ENCODE peak calls at places on chromosomes 4 and X, in four cellular contexts. One of them, this sample, is unnamed.

GRCh38 chr4:74394476-74395136 is 29.7 kb downstream of the EREG start:
- DNase-seq in activated CD4-positive, alpha-beta T cell treated with anti-CD3 and anti-CD28 coated beads for 24 hours: no peak
- DNase-seq in myocyte: peak
- DNase-seq in stimulated activated CD4-positive, alpha-beta T cell treated with anti-CD3 and anti-CD28 coated beads, TNF-alpha, amount 100 ng/mL, for 1 hour: no peak
- DNase-seq in this sample: no peak

GRCh38 chr4:66633472-66633871 is 911.8 kb downstream of the CENPC start:
- DNase-seq in activated CD4-positive, alpha-beta T cell treated with anti-CD3 and anti-CD28 coated beads for 24 hours: no peak
- DNase-seq in myocyte: no peak
- DNase-seq in stimulated activated CD4-positive, alpha-beta T cell treated with anti-CD3 and anti-CD28 coated beads, TNF-alpha, amount 100 ng/mL, for 1 hour: no peak
- DNase-seq in this sample: no peak

GRCh38 chr4:124887738-124888137 is 175.2 kb upstream of the ANKRD50 start:
- DNase-seq in activated CD4-positive, alpha-beta T cell treated with anti-CD3 and anti-CD28 coated beads for 24 hours: no peak
- DNase-seq in myocyte: no peak
- DNase-seq in stimulated activated CD4-positive, alpha-beta T cell treated with anti-CD3 and anti-CD28 coated beads, TNF-alpha, amount 100 ng/mL, for 1 hour: no peak
- DNase-seq in this sample: no peak

GRCh38 chrX:116204947-116205346 is 34.4 kb downstream of the AGTR2 start:
- DNase-seq in activated CD4-positive, alpha-beta T cell treated with anti-CD3 and anti-CD28 coated beads for 24 hours: no peak
- DNase-seq in myocyte: no peak
- DNase-seq in stimulated activated CD4-positive, alpha-beta T cell treated with anti-CD3 and anti-CD28 coated beads, TNF-alpha, amount 100 ng/mL, for 1 hour: no peak
- DNase-seq in this sample: no peak

GRCh38 chrX:100687546-100687945 is 43.5 kb downstream of the SRPX2 start:
- DNase-seq in activated CD4-positive, alpha-beta T cell treated with anti-CD3 and anti-CD28 coated beads for 24 hours: no peak
- DNase-seq in myocyte: no peak
- DNase-seq in stimulated activated CD4-positive, alpha-beta T cell treated with anti-CD3 and anti-CD28 coated beads, TNF-alpha, amount 100 ng/mL, for 1 hour: no peak
- DNase-seq in this sample: no peak

GRCh38 chr4:153634737-153635353 is 49.2 kb upstream of the TLR2 start:
- DNase-seq in activated CD4-positive, alpha-beta T cell treated with anti-CD3 and anti-CD28 coated beads for 24 hours: no peak
- DNase-seq in myocyte: peak
- DNase-seq in stimulated activated CD4-positive, alpha-beta T cell treated with anti-CD3 and anti-CD28 coated beads, TNF-alpha, amount 100 ng/mL, for 1 hour: no peak
- DNase-seq in this sample: no peak

GRCh38 chrX:71652405-71652804 is 14.9 kb upstream of the LOC101059915 start:
- DNase-seq in activated CD4-positive, alpha-beta T cell treated with anti-CD3 and anti-CD28 coated beads for 24 hours: peak
- DNase-seq in myocyte: peak
- DNase-seq in stimulated activated CD4-positive, alpha-beta T cell treated with anti-CD3 and anti-CD28 coated beads, TNF-alpha, amount 100 ng/mL, for 1 hour: no peak
- DNase-seq in this sample: peak

GRCh38 chr4:90220453-90220852 is 93.3 kb downstream of the CCSER1 start:
- DNase-seq in activated CD4-positive, alpha-beta T cell treated with anti-CD3 and anti-CD28 coated beads for 24 hours: no peak
- DNase-seq in myocyte: no peak
- DNase-seq in stimulated activated CD4-positive, alpha-beta T cell treated with anti-CD3 and anti-CD28 coated beads, TNF-alpha, amount 100 ng/mL, for 1 hour: no peak
- DNase-seq in this sample: no peak

GRCh38 chrX:48511561-48511960 is 2.8 kb downstream of the PORCN start:
- DNase-seq in activated CD4-positive, alpha-beta T cell treated with anti-CD3 and anti-CD28 coated beads for 24 hours: no peak
- DNase-seq in myocyte: no peak
- DNase-seq in stimulated activated CD4-positive, alpha-beta T cell treated with anti-CD3 and anti-CD28 coated beads, TNF-alpha, amount 100 ng/mL, for 1 hour: no peak
- DNase-seq in this sample: peak

GRCh38 chrX:6681469-6681868 is 146.6 kb upstream of the VCX3A start:
- DNase-seq in activated CD4-positive, alpha-beta T cell treated with anti-CD3 and anti-CD28 coated beads for 24 hours: no peak
- DNase-seq in myocyte: no peak
- DNase-seq in stimulated activated CD4-positive, alpha-beta T cell treated with anti-CD3 and anti-CD28 coated beads, TNF-alpha, amount 100 ng/mL, for 1 hour: no peak
- DNase-seq in this sample: no peak

GRCh38 chr4:22521240-22521639 is 5.4 kb upstream of the ADGRA3 start:
- DNase-seq in activated CD4-positive, alpha-beta T cell treated with anti-CD3 and anti-CD28 coated beads for 24 hours: no peak
- DNase-seq in myocyte: no peak
- DNase-seq in stimulated activated CD4-positive, alpha-beta T cell treated with anti-CD3 and anti-CD28 coated beads, TNF-alpha, amount 100 ng/mL, for 1 hour: no peak
- DNase-seq in this sample: no peak

GRCh38 chr4:10273030-10273429 is 156.4 kb upstream of the WDR1 start:
- DNase-seq in activated CD4-positive, alpha-beta T cell treated with anti-CD3 and anti-CD28 coated beads for 24 hours: no peak
- DNase-seq in myocyte: no peak
- DNase-seq in stimulated activated CD4-positive, alpha-beta T cell treated with anti-CD3 and anti-CD28 coated beads, TNF-alpha, amount 100 ng/mL, for 1 hour: no peak
- DNase-seq in this sample: no peak

GRCh38 chr4:74768857-74769525 is 25.3 kb downstream of the BTC start:
- DNase-seq in activated CD4-positive, alpha-beta T cell treated with anti-CD3 and anti-CD28 coated beads for 24 hours: no peak
- DNase-seq in myocyte: peak
- DNase-seq in stimulated activated CD4-positive, alpha-beta T cell treated with anti-CD3 and anti-CD28 coated beads, TNF-alpha, amount 100 ng/mL, for 1 hour: no peak
- DNase-seq in this sample: no peak

GRCh38 chrX:275476-275966 is 5.7 kb upstream of the PLCXD1 start:
- DNase-seq in activated CD4-positive, alpha-beta T cell treated with anti-CD3 and anti-CD28 coated beads for 24 hours: no peak
- DNase-seq in myocyte: no peak
- DNase-seq in stimulated activated CD4-positive, alpha-beta T cell treated with anti-CD3 and anti-CD28 coated beads, TNF-alpha, amount 100 ng/mL, for 1 hour: no peak
- DNase-seq in this sample: no peak

GRCh38 chrX:115018040-115018647 is 728 bp upstream of the IL13RA2 start:
- DNase-seq in activated CD4-positive, alpha-beta T cell treated with anti-CD3 and anti-CD28 coated beads for 24 hours: no peak
- DNase-seq in myocyte: no peak
- DNase-seq in stimulated activated CD4-positive, alpha-beta T cell treated with anti-CD3 and anti-CD28 coated beads, TNF-alpha, amount 100 ng/mL, for 1 hour: no peak
- DNase-seq in this sample: no peak

GRCh38 chr4:119752936-119753335 is 124.3 kb upstream of the PDE5A start:
- DNase-seq in activated CD4-positive, alpha-beta T cell treated with anti-CD3 and anti-CD28 coated beads for 24 hours: no peak
- DNase-seq in myocyte: no peak
- DNase-seq in stimulated activated CD4-positive, alpha-beta T cell treated with anti-CD3 and anti-CD28 coated beads, TNF-alpha, amount 100 ng/mL, for 1 hour: no peak
- DNase-seq in this sample: no peak

GRCh38 chr4:77104405-77105292 is 28.9 kb upstream of the CCNI start:
- DNase-seq in activated CD4-positive, alpha-beta T cell treated with anti-CD3 and anti-CD28 coated beads for 24 hours: no peak
- DNase-seq in myocyte: peak
- DNase-seq in stimulated activated CD4-positive, alpha-beta T cell treated with anti-CD3 and anti-CD28 coated beads, TNF-alpha, amount 100 ng/mL, for 1 hour: no peak
- DNase-seq in this sample: no peak

GRCh38 chr4:108399610-108400265 is 220.6 kb upstream of the RPL34 start:
- DNase-seq in activated CD4-positive, alpha-beta T cell treated with anti-CD3 and anti-CD28 coated beads for 24 hours: no peak
- DNase-seq in myocyte: no peak
- DNase-seq in stimulated activated CD4-positive, alpha-beta T cell treated with anti-CD3 and anti-CD28 coated beads, TNF-alpha, amount 100 ng/mL, for 1 hour: no peak
- DNase-seq in this sample: no peak

GRCh38 chrX:119272882-119273806 is 37.1 kb downstream of the PGRMC1 start:
- DNase-seq in activated CD4-positive, alpha-beta T cell treated with anti-CD3 and anti-CD28 coated beads for 24 hours: peak
- DNase-seq in myocyte: no peak
- DNase-seq in stimulated activated CD4-positive, alpha-beta T cell treated with anti-CD3 and anti-CD28 coated beads, TNF-alpha, amount 100 ng/mL, for 1 hour: peak
- DNase-seq in this sample: peak

GRCh38 chr4:27463816-27464215 is 603.2 kb downstream of the STIM2 start:
- DNase-seq in activated CD4-positive, alpha-beta T cell treated with anti-CD3 and anti-CD28 coated beads for 24 hours: no peak
- DNase-seq in myocyte: no peak
- DNase-seq in stimulated activated CD4-positive, alpha-beta T cell treated with anti-CD3 and anti-CD28 coated beads, TNF-alpha, amount 100 ng/mL, for 1 hour: no peak
- DNase-seq in this sample: no peak

GRCh38 chr4:41418444-41418843 is 119.5 kb upstream of the LIMCH1 start:
- DNase-seq in activated CD4-positive, alpha-beta T cell treated with anti-CD3 and anti-CD28 coated beads for 24 hours: no peak
- DNase-seq in myocyte: peak
- DNase-seq in stimulated activated CD4-positive, alpha-beta T cell treated with anti-CD3 and anti-CD28 coated beads, TNF-alpha, amount 100 ng/mL, for 1 hour: no peak
- DNase-seq in this sample: no peak

GRCh38 chr4:93444860-93445259 is 383.7 kb upstream of the ATOH1 start:
- DNase-seq in activated CD4-positive, alpha-beta T cell treated with anti-CD3 and anti-CD28 coated beads for 24 hours: no peak
- DNase-seq in myocyte: no peak
- DNase-seq in stimulated activated CD4-positive, alpha-beta T cell treated with anti-CD3 and anti-CD28 coated beads, TNF-alpha, amount 100 ng/mL, for 1 hour: no peak
- DNase-seq in this sample: no peak

GRCh38 chr4:32462944-32463343 is 1742.8 kb downstream of the PCDH7 start:
- DNase-seq in activated CD4-positive, alpha-beta T cell treated with anti-CD3 and anti-CD28 coated beads for 24 hours: no peak
- DNase-seq in myocyte: no peak
- DNase-seq in stimulated activated CD4-positive, alpha-beta T cell treated with anti-CD3 and anti-CD28 coated beads, TNF-alpha, amount 100 ng/mL, for 1 hour: no peak
- DNase-seq in this sample: no peak

GRCh38 chr4:109560687-109561452 is 824 bp downstream of the MCUB start:
- DNase-seq in activated CD4-positive, alpha-beta T cell treated with anti-CD3 and anti-CD28 coated beads for 24 hours: peak
- DNase-seq in myocyte: peak
- DNase-seq in stimulated activated CD4-positive, alpha-beta T cell treated with anti-CD3 and anti-CD28 coated beads, TNF-alpha, amount 100 ng/mL, for 1 hour: peak
- DNase-seq in this sample: peak

GRCh38 chr4:107148922-107149321 is 112.8 kb upstream of the DKK2 start:
- DNase-seq in activated CD4-positive, alpha-beta T cell treated with anti-CD3 and anti-CD28 coated beads for 24 hours: no peak
- DNase-seq in myocyte: peak
- DNase-seq in stimulated activated CD4-positive, alpha-beta T cell treated with anti-CD3 and anti-CD28 coated beads, TNF-alpha, amount 100 ng/mL, for 1 hour: no peak
- DNase-seq in this sample: no peak

GRCh38 chr4:165489786-165490185 is 111.0 kb downstream of the CPE start:
- DNase-seq in activated CD4-positive, alpha-beta T cell treated with anti-CD3 and anti-CD28 coated beads for 24 hours: no peak
- DNase-seq in myocyte: no peak
- DNase-seq in stimulated activated CD4-positive, alpha-beta T cell treated with anti-CD3 and anti-CD28 coated beads, TNF-alpha, amount 100 ng/mL, for 1 hour: no peak
- DNase-seq in this sample: no peak

GRCh38 chrX:23953908-23954269 is 46.1 kb downstream of the CXorf58 start:
- DNase-seq in activated CD4-positive, alpha-beta T cell treated with anti-CD3 and anti-CD28 coated beads for 24 hours: no peak
- DNase-seq in myocyte: no peak
- DNase-seq in stimulated activated CD4-positive, alpha-beta T cell treated with anti-CD3 and anti-CD28 coated beads, TNF-alpha, amount 100 ng/mL, for 1 hour: no peak
- DNase-seq in this sample: no peak